ENCODE peak calls at places on chromosomes 16 and 17, in six cellular contexts. A is stomach, E is HL-60, D is K562, U is HCT116, C is prostate gland. H is an unnamed sample.
A peak's percentile ranks its signal among the peaks of the same experiment; 100 is the strongest.

GRCh38 chr16:80744856-80745255 is 59.5 kb downstream of the CDYL2 start:
- DNase-seq in A (no peak), E (no peak), D (no peak), U (no peak), C (no peak), H (no peak)

GRCh38 chr17:63399856-63400255 is 46.2 kb downstream of the CYB561 start:
- DNase-seq in A (peak; percentile 40), E (no peak), D (no peak), U (no peak), C (no peak), H (no peak)

GRCh38 chr17:43953746-43954145 is at the start of gene PYY:
- DNase-seq in A (no peak), E (no peak), D (no peak), U (no peak), C (no peak), H (no peak)

GRCh38 chr17:2778489-2778888 is 17.7 kb upstream of the RAP1GAP2 start:
- DNase-seq in A (no peak), E (no peak), D (no peak), U (no peak), C (no peak), H (no peak)

GRCh38 chr17:59963738-59964454 is 644 bp downstream of the RNFT1 start:
- DNase-seq in A (peak; percentile 42), E (peak; percentile 68), D (peak; percentile 16), U (no peak), C (peak; percentile 29), H (no peak)

GRCh38 chr17:5587431-5588032 is 3.2 kb upstream of the NLRP1 start:
- DNase-seq in A (no peak), E (peak; percentile 37), D (peak; percentile 39), U (peak; percentile 68), C (peak; percentile 42), H (no peak)

GRCh38 chr17:72163474-72163873 is 42.7 kb downstream of the SOX9 start:
- DNase-seq in A (no peak), E (no peak), D (no peak), U (no peak), C (no peak), H (no peak)

GRCh38 chr17:45653616-45654015 is 130.5 kb upstream of the CRHR1 start:
- DNase-seq in A (no peak), E (no peak), D (no peak), U (no peak), C (no peak), H (no peak)

GRCh38 chr17:9817086-9817485 is 4.8 kb downstream of the GSG1L2 start:
- DNase-seq in A (peak; percentile 37), E (no peak), D (no peak), U (peak; percentile 61), C (peak; percentile 57), H (no peak)

GRCh38 chr17:75238684-75239191 is 22.7 kb downstream of the GGA3 start:
- DNase-seq in A (peak; percentile 57), E (peak; percentile 73), D (peak; percentile 74), U (peak; percentile 59), C (peak; percentile 44), H (no peak)

GRCh38 chr16:87698241-87698640 is 67.5 kb downstream of the KLHDC4 start:
- DNase-seq in A (no peak), E (no peak), D (no peak), U (no peak), C (no peak), H (no peak)

GRCh38 chr17:45334231-45334630 is 17.4 kb upstream of the MAP3K14 start:
- DNase-seq in A (no peak), E (no peak), D (no peak), U (no peak), C (no peak), H (no peak)

GRCh38 chr17:7502987-7503386 is 18.8 kb downstream of the POLR2A start:
- DNase-seq in A (no peak), E (no peak), D (no peak), U (no peak), C (no peak), H (no peak)

GRCh38 chr16:83244057-83244456 is 563.7 kb upstream of the HSBP1 start:
- DNase-seq in A (no peak), E (no peak), D (no peak), U (no peak), C (peak; percentile 13), H (no peak)

GRCh38 chr16:75188832-75189477 is 18.0 kb downstream of the CTRB2 start:
- DNase-seq in A (no peak), E (no peak), D (no peak), U (no peak), C (no peak), H (no peak)

GRCh38 chr16:66318505-66318904 is 48.0 kb upstream of the CDH5 start:
- DNase-seq in A (no peak), E (no peak), D (no peak), U (no peak), C (no peak), H (no peak)

GRCh38 chr16:19330801-19331484 is 45.4 kb downstream of the CLEC19A start:
- DNase-seq in A (peak; percentile 78), E (no peak), D (no peak), U (peak; percentile 65), C (peak; percentile 48), H (no peak)

GRCh38 chr17:9009737-9010136 is 11.6 kb upstream of the NTN1 start:
- DNase-seq in A (no peak), E (no peak), D (no peak), U (no peak), C (no peak), H (no peak)

GRCh38 chr17:1577186-1577585 is 14.6 kb upstream of the PITPNA start:
- DNase-seq in A (peak; percentile 91), E (peak; percentile 88), D (no peak), U (no peak), C (peak; percentile 89), H (no peak)

GRCh38 chr17:65589321-65589720 is 27.9 kb upstream of the AXIN2 start:
- DNase-seq in A (no peak), E (no peak), D (no peak), U (no peak), C (no peak), H (no peak)

GRCh38 chr17:75645501-75645888 is 12.3 kb downstream of the SMIM5 start:
- DNase-seq in A (peak; percentile 85), E (no peak), D (no peak), U (peak; percentile 90), C (peak; percentile 58), H (no peak)

GRCh38 chr17:20172378-20172775 is 163.2 kb downstream of the SPECC1 start:
- DNase-seq in A (no peak), E (no peak), D (no peak), U (no peak), C (no peak), H (no peak)

GRCh38 chr17:57987582-57988300 is at the start of gene VEZF1:
- DNase-seq in A (peak; percentile 78), E (peak; percentile 74), D (peak; percentile 92), U (peak; percentile 48), C (peak; percentile 65), H (no peak)
- TF ChIP-seq POLR2AphosphoS5 in A (peak; percentile 47), E (peak; percentile 59), D (no peak), U (peak; percentile 52), C (peak; percentile 20), H (peak; percentile 27)

GRCh38 chr17:42313389-42313772 is 25.1 kb downstream of the STAT5A start:
- DNase-seq in A (no peak), E (no peak), D (no peak), U (no peak), C (no peak), H (no peak)

GRCh38 chr17:42312285-42313130 is 24.2 kb downstream of the STAT5A start:
- DNase-seq in A (peak; percentile 80), E (peak; percentile 82), D (peak; percentile 90), U (no peak), C (peak; percentile 78), H (no peak)

GRCh38 chr17:42311240-42312034 is 23.1 kb downstream of the STAT5A start:
- DNase-seq in A (peak; percentile 57), E (peak; percentile 91), D (peak; percentile 67), U (no peak), C (peak; percentile 65), H (no peak)

GRCh38 chr17:42310281-42311156 is 22.2 kb downstream of the STAT5A start:
- DNase-seq in A (no peak), E (no peak), D (peak; percentile 60), U (no peak), C (no peak), H (no peak)

GRCh38 chr17:42312035-42312284 is 23.7 kb downstream of the STAT5A start:
- DNase-seq in A (no peak), E (no peak), D (no peak), U (no peak), C (no peak), H (no peak)
- H3K4me3 ChIP-seq in A (no peak overlapping the region), E (no peak overlapping the region), D (peak overlapping the region; percentile 13), U (no peak overlapping the region), C (no peak overlapping the region), H (peak overlapping the region; percentile 79)

GRCh38 chr17:40558651-40559015 is 6.6 kb downstream of the CCR7 start:
- DNase-seq in A (no peak), E (no peak), D (no peak), U (no peak), C (no peak), H (no peak)

GRCh38 chr17:40561294-40561870 is 3.9 kb downstream of the CCR7 start:
- DNase-seq in A (peak; percentile 21), E (no peak), D (no peak), U (no peak), C (no peak), H (no peak)

GRCh38 chr17:40560592-40561293 is 4.5 kb downstream of the CCR7 start:
- DNase-seq in A (peak; percentile 31), E (peak; percentile 50), D (peak; percentile 52), U (no peak), C (no peak), H (no peak)

GRCh38 chr17:40559016-40559853 is 6.0 kb downstream of the CCR7 start:
- DNase-seq in A (peak; percentile 5), E (no peak), D (no peak), U (no peak), C (peak; percentile 84), H (no peak)

DNA sequence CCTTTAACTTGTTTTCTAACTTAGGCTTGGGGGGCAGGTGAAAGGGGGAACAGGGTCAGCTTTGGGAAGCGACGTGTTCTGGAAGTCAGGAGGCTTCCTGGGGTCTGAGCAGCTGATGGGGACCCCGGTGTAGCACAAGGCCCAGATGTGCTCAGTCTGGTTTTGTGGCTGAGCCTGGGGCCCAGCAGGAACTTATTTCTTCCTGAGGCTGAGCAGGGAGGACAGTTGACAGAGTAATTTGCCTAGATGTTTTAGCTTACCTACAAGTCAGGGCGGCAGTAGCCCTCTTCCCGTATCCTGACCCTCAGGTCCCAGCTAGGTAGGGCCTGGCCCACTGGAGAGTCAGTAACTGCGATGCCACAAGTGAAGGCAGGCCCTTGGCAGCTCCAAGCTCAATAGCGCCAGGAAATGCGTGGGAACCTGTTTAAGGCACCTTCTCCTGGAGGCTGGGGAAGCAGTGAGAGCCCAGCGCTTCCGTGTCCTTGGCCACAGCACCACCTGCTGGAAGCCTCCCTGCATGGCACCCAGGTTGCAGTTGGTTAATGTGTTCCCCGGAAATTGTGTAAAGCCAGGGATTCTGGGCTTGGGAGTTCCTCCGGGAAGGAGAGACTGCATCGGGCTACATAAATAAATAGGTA is 5.2 kb downstream of the CCR7 start:
- DNase-seq in A (peak; percentile 92), E (peak; percentile 77), D (peak; percentile 91), U (peak; percentile 79), C (peak; percentile 93), H (peak; percentile 86)
- TF ChIP-seq POLR2AphosphoS5 in A (peak; percentile 41), E (no peak), D (no peak), U (peak; percentile 25), C (peak; percentile 95), H (no peak)

DNA sequence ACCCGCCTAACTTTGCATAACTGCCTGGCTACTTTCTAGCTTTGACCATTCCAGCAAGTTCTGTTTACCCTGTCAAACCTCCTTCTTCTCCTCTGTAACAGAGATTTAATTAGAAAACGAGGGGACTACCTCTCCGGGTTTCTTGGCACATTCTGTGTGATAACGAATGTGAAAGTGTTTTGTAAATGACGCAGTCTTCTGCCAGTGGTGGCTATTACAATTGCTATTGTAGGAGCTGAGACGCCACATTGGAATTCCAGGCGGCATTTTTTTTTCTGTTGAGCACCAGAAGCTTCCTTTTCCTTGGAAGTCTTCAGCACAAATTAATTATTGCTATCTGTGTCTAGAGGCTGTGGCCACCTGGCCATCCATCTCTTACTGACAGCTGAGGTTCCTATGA is 522.9 kb downstream of the HS3ST4 start:
- DNase-seq in A (no peak), E (no peak), D (no peak), U (no peak), C (no peak), H (no peak)
- H3K4me3 ChIP-seq in A (peak overlapping the region; percentile 31), E (no peak overlapping the region), D (no peak overlapping the region), U (no peak overlapping the region), C (no peak overlapping the region), H (no peak overlapping the region)